ENCODE peak calls at places on chromosomes 11 and 22, in four cellular contexts. One of them, this sample, is unnamed.

GRCh38 chr22:49161002-49161850 is 666.4 kb downstream of the BRD1 start:
- DNase-seq in fibroblast of lung: no peak
- DNase-seq in aorta: peak; percentile 30
- DNase-seq in neuronal stem cell: no peak
- DNase-seq in this sample: no peak

GRCh38 chr11:3893311-3893710 is 37.8 kb downstream of the STIM1 start:
- DNase-seq in fibroblast of lung: no peak
- DNase-seq in aorta: no peak
- DNase-seq in neuronal stem cell: no peak
- DNase-seq in this sample: no peak

GRCh38 chr22:46477967-46478635 is 59.3 kb downstream of the CELSR1 start:
- DNase-seq in fibroblast of lung: no peak
- DNase-seq in aorta: no peak
- DNase-seq in neuronal stem cell: no peak
- DNase-seq in this sample: no peak

GRCh38 chr11:34223021-34223813 is 117.8 kb downstream of the NAT10 start:
- DNase-seq in fibroblast of lung: peak; percentile 93
- DNase-seq in aorta: peak; percentile 87
- DNase-seq in neuronal stem cell: no peak
- DNase-seq in this sample: peak; percentile 86

GRCh38 chr11:9525116-9525515 is 48.4 kb upstream of the WEE1 start:
- DNase-seq in fibroblast of lung: no peak
- DNase-seq in aorta: no peak
- DNase-seq in neuronal stem cell: no peak
- DNase-seq in this sample: no peak

GRCh38 chr11:36019722-36020121 is 75.9 kb downstream of the LDLRAD3 start:
- DNase-seq in fibroblast of lung: no peak
- DNase-seq in aorta: no peak
- DNase-seq in neuronal stem cell: no peak
- DNase-seq in this sample: no peak

GRCh38 chr22:32964411-32965057 is 93.6 kb downstream of the SYN3 start:
- DNase-seq in fibroblast of lung: no peak
- DNase-seq in aorta: no peak
- DNase-seq in neuronal stem cell: no peak
- DNase-seq in this sample: no peak

GRCh38 chr22:44571566-44572413 is 73.8 kb upstream of the RTL6 start:
- DNase-seq in fibroblast of lung: no peak
- DNase-seq in aorta: no peak
- DNase-seq in neuronal stem cell: no peak
- DNase-seq in this sample: no peak

GRCh38 chr11:121024989-121025388 is 1.1 kb downstream of the TBCEL start:
- DNase-seq in fibroblast of lung: peak; percentile 8
- DNase-seq in aorta: no peak
- DNase-seq in neuronal stem cell: no peak
- DNase-seq in this sample: peak; percentile 49

GRCh38 chr11:6682591-6682935 is 577 bp downstream of the MRPL17 start:
- DNase-seq in fibroblast of lung: no peak
- DNase-seq in aorta: no peak
- DNase-seq in neuronal stem cell: no peak
- DNase-seq in this sample: no peak

GRCh38 chr11:5831196-5831829 is 10.4 kb downstream of the OR52E6 start:
- DNase-seq in fibroblast of lung: no peak
- DNase-seq in aorta: no peak
- DNase-seq in neuronal stem cell: no peak
- DNase-seq in this sample: no peak

GRCh38 chr11:77473001-77473800 is 693 bp downstream of the PAK1 start:
- DNase-seq in fibroblast of lung: peak; percentile 40
- DNase-seq in aorta: peak; percentile 63
- DNase-seq in neuronal stem cell: peak; percentile 30
- DNase-seq in this sample: peak; percentile 80

GRCh38 chr11:102179366-102179765 is 69.1 kb downstream of the YAP1 start:
- DNase-seq in fibroblast of lung: no peak
- DNase-seq in aorta: no peak
- DNase-seq in neuronal stem cell: no peak
- DNase-seq in this sample: no peak

GRCh38 chr22:50569896-50570535 is 7.3 kb upstream of the SYCE3 start:
- DNase-seq in fibroblast of lung: no peak
- DNase-seq in aorta: peak; percentile 24
- DNase-seq in neuronal stem cell: no peak
- DNase-seq in this sample: peak; percentile 39

GRCh38 chr11:128763224-128763623 is 69.4 kb downstream of the FLI1 start:
- DNase-seq in fibroblast of lung: peak; percentile 12
- DNase-seq in aorta: no peak
- DNase-seq in neuronal stem cell: no peak
- DNase-seq in this sample: no peak

GRCh38 chr11:12862761-12863469 is 146.2 kb upstream of the RASSF10 start:
- DNase-seq in fibroblast of lung: peak; percentile 92
- DNase-seq in aorta: no peak
- DNase-seq in neuronal stem cell: peak; percentile 78
- DNase-seq in this sample: peak; percentile 79

GRCh38 chr11:73637012-73637411 is 9.4 kb upstream of the PLEKHB1 start:
- DNase-seq in fibroblast of lung: no peak
- DNase-seq in aorta: no peak
- DNase-seq in neuronal stem cell: no peak
- DNase-seq in this sample: no peak

GRCh38 chr11:64223001-64223651 is 2.9 kb downstream of the TRPT1 start:
- DNase-seq in fibroblast of lung: no peak
- DNase-seq in aorta: peak; percentile 54
- DNase-seq in neuronal stem cell: no peak
- DNase-seq in this sample: peak; percentile 70

GRCh38 chr22:25085930-25086901 is 113.4 kb upstream of the CRYBB3 start:
- DNase-seq in fibroblast of lung: peak; percentile 26
- DNase-seq in aorta: peak; percentile 81
- DNase-seq in neuronal stem cell: no peak
- DNase-seq in this sample: peak; percentile 65

GRCh38 chr11:108916290-108916689 is 251.4 kb downstream of the DDX10 start:
- DNase-seq in fibroblast of lung: peak; percentile 65
- DNase-seq in aorta: no peak
- DNase-seq in neuronal stem cell: no peak
- DNase-seq in this sample: no peak

GRCh38 chr11:64196616-64197015 is 9.9 kb upstream of the FERMT3 start:
- DNase-seq in fibroblast of lung: no peak
- DNase-seq in aorta: no peak
- DNase-seq in neuronal stem cell: no peak
- DNase-seq in this sample: no peak

GRCh38 chr11:34941688-34942087 is 25.3 kb downstream of the PDHX start:
- DNase-seq in fibroblast of lung: no peak
- DNase-seq in aorta: no peak
- DNase-seq in neuronal stem cell: no peak
- DNase-seq in this sample: no peak

GRCh38 chr11:18223937-18224387 is 12.6 kb downstream of the SAA4 start:
- DNase-seq in fibroblast of lung: no peak
- DNase-seq in aorta: no peak
- DNase-seq in neuronal stem cell: no peak
- DNase-seq in this sample: no peak

GRCh38 chr11:11057472-11057854 is 199.6 kb upstream of the ZBED5 start:
- DNase-seq in fibroblast of lung: peak; percentile 34
- DNase-seq in aorta: no peak
- DNase-seq in neuronal stem cell: no peak
- DNase-seq in this sample: no peak

GRCh38 chr11:121930004-121930965 is 185.7 kb downstream of the BLID start:
- DNase-seq in fibroblast of lung: peak; percentile 56
- DNase-seq in aorta: no peak
- DNase-seq in neuronal stem cell: no peak
- DNase-seq in this sample: no peak

GRCh38 chr11:110463153-110463552 is 33.4 kb downstream of the FDX1 start:
- DNase-seq in fibroblast of lung: peak; percentile 56
- DNase-seq in aorta: peak; percentile 63
- DNase-seq in neuronal stem cell: peak; percentile 23
- DNase-seq in this sample: peak; percentile 74

GRCh38 chr11:117097567-117098268 is 510 bp downstream of the SIK3 start:
- DNase-seq in fibroblast of lung: no peak
- DNase-seq in aorta: peak; percentile 66
- DNase-seq in neuronal stem cell: no peak
- DNase-seq in this sample: no peak

GRCh38 chr11:36002196-36002595 is 58.3 kb downstream of the LDLRAD3 start:
- DNase-seq in fibroblast of lung: no peak
- DNase-seq in aorta: no peak
- DNase-seq in neuronal stem cell: peak; percentile 78
- DNase-seq in this sample: no peak

GRCh38 chr11:75536786-75537629 is 11.3 kb upstream of the GDPD5 start:
- DNase-seq in fibroblast of lung: peak; percentile 50
- DNase-seq in aorta: no peak
- DNase-seq in neuronal stem cell: no peak
- DNase-seq in this sample: no peak

GRCh38 chr11:19952101-19952605 is 208.1 kb downstream of the DBX1 start:
- DNase-seq in fibroblast of lung: peak; percentile 76
- DNase-seq in aorta: no peak
- DNase-seq in neuronal stem cell: no peak
- DNase-seq in this sample: no peak

GRCh38 chr11:45259607-45260006 is 26.5 kb downstream of the SYT13 start:
- DNase-seq in fibroblast of lung: peak; percentile 67
- DNase-seq in aorta: peak; percentile 70
- DNase-seq in neuronal stem cell: no peak
- DNase-seq in this sample: no peak

GRCh38 chr22:24434472-24435322 is 7.3 kb downstream of the ADORA2A start:
- DNase-seq in fibroblast of lung: peak; percentile 35
- DNase-seq in aorta: no peak
- DNase-seq in neuronal stem cell: no peak
- DNase-seq in this sample: no peak

GRCh38 chr22:29152381-29153138 is 53.1 kb upstream of the EMID1 start:
- DNase-seq in fibroblast of lung: peak; percentile 26
- DNase-seq in aorta: peak; percentile 75
- DNase-seq in neuronal stem cell: no peak
- DNase-seq in this sample: peak; percentile 84

GRCh38 chr22:27377901-27378300 is 423.7 kb downstream of the MN1 start:
- DNase-seq in fibroblast of lung: peak; percentile 18
- DNase-seq in aorta: no peak
- DNase-seq in neuronal stem cell: no peak
- DNase-seq in this sample: no peak

GRCh38 chr22:23315341-23315917 is 135.1 kb downstream of the BCR start:
- DNase-seq in fibroblast of lung: peak; percentile 71
- DNase-seq in aorta: peak; percentile 71
- DNase-seq in neuronal stem cell: peak; percentile 29
- DNase-seq in this sample: peak; percentile 82

GRCh38 chr22:42670921-42671709 is 21.9 kb upstream of the CYB5R3 start:
- DNase-seq in fibroblast of lung: no peak
- DNase-seq in aorta: no peak
- DNase-seq in neuronal stem cell: no peak
- DNase-seq in this sample: peak; percentile 64

GRCh38 chr11:111976614-111977140 is 39.5 kb downstream of the DIXDC1 start:
- DNase-seq in fibroblast of lung: peak; percentile 24
- DNase-seq in aorta: peak; percentile 59
- DNase-seq in neuronal stem cell: peak; percentile 31
- DNase-seq in this sample: peak; percentile 54

GRCh38 chr11:111980062-111980461 is 42.9 kb downstream of the DIXDC1 start:
- DNase-seq in fibroblast of lung: no peak
- DNase-seq in aorta: no peak
- DNase-seq in neuronal stem cell: no peak
- DNase-seq in this sample: no peak

GRCh38 chr11:111977141-111978027 is 40.2 kb downstream of the DIXDC1 start:
- DNase-seq in fibroblast of lung: peak; percentile 57
- DNase-seq in aorta: peak; percentile 81
- DNase-seq in neuronal stem cell: peak; percentile 46
- DNase-seq in this sample: peak; percentile 93

GRCh38 chr11:111976119-111976518 is 39.0 kb downstream of the DIXDC1 start:
- DNase-seq in fibroblast of lung: no peak
- DNase-seq in aorta: no peak
- DNase-seq in neuronal stem cell: no peak
- DNase-seq in this sample: no peak

GRCh38 chr11:111978028-111978771 is 41.1 kb downstream of the DIXDC1 start:
- DNase-seq in fibroblast of lung: peak; percentile 77
- DNase-seq in aorta: peak; percentile 74
- DNase-seq in neuronal stem cell: peak; percentile 57
- DNase-seq in this sample: peak; percentile 76
- H3K4me3 ChIP-seq in fibroblast of lung: peak overlapping the region; percentile 72
- H3K4me3 ChIP-seq in aorta: peak overlapping the region; percentile 43
- H3K4me3 ChIP-seq in neuronal stem cell: no peak overlapping the region
- H3K4me3 ChIP-seq in this sample: peak overlapping the region; percentile 43

GRCh38 chr11:2474059-2474901 is 29.5 kb downstream of the KCNQ1 start:
- DNase-seq in fibroblast of lung: no peak
- DNase-seq in aorta: no peak
- DNase-seq in neuronal stem cell: no peak
- DNase-seq in this sample: no peak
- H3K27me3 ChIP-seq in fibroblast of lung: no peaks in the 10 kb centered on the region
- H3K27me3 ChIP-seq in aorta: no peaks in the 10 kb centered on the region
- H3K27me3 ChIP-seq in neuronal stem cell: no peaks in the 10 kb centered on the region
- H3K27me3 ChIP-seq in this sample: no peaks in the 10 kb centered on the region

DNA sequence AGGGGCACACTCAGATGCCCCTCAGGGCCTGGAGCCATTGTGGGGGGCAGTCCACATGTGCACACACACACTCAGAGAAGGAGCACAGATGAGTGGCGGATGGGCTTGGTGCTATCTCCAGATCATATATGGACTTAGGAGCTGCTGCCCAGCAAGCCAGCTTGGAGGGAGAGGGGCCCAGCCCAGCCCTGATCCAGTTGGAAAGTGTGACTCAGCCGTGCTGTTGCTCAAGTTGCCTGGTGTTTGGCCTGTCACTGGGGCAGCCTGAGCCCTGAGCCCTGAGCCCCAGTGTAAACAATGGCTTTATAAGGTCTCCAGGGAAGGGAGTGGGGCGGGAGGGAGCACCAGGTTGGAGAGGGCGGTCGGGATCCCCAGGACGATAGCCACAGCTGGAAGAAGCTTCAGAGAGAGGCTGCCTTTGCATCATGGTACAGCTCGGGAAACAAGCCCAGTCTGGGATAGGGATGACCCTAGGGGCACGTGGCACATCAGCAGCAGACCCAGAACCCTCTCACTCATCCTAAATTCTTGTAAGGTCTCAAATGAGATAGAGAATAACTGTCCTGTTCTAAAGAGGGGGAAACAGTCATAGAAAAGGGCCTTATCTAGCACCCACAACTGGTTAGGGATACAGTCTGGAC is 4.8 kb downstream of the SELENOM start:
- DNase-seq in fibroblast of lung: peak; percentile 92
- DNase-seq in aorta: peak; percentile 92
- DNase-seq in neuronal stem cell: no peak
- DNase-seq in this sample: peak; percentile 86
- H3K4me3 ChIP-seq in fibroblast of lung: no peak overlapping the region
- H3K4me3 ChIP-seq in aorta: no peak overlapping the region
- H3K4me3 ChIP-seq in neuronal stem cell: no peak overlapping the region
- H3K4me3 ChIP-seq in this sample: no peak overlapping the region

GRCh38 chr11:46330887-46331652 is 16.2 kb upstream of the DGKZ start:
- DNase-seq in fibroblast of lung: no peak
- DNase-seq in aorta: no peak
- DNase-seq in neuronal stem cell: no peak
- DNase-seq in this sample: no peak
- H3K27me3 ChIP-seq in fibroblast of lung: peaks cover 47% of the 10 kb centered on the region
- H3K27me3 ChIP-seq in aorta: no peaks in the 10 kb centered on the region
- H3K27me3 ChIP-seq in neuronal stem cell: peaks cover 30% of the 10 kb centered on the region
- H3K27me3 ChIP-seq in this sample: no peaks in the 10 kb centered on the region

DNA sequence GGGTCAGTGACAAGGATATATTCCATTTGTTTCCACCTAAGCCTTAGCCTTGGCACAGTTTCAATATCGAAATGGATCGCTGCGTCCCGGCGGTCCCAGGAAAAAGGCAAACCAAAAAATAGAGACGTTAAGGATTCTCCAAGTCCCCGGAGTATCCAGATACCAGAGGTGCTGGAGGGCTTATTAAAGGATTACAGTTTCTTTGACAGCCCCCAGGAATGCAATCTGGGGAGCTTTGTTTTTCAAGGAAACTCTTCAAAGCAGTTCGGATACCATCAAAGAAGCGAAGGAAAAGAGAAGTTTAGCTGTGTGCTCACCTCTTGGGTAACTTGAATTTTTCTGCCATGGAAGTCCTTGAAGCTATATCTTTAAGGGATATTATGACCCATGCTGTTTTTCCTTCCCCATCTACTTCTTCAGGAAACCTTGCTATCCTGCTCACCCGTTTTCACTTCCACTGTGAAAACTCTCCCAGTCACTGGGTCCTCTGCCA is 600 bp upstream of the GPR83 start:
- DNase-seq in fibroblast of lung: no peak
- DNase-seq in aorta: no peak
- DNase-seq in neuronal stem cell: peak; percentile 12
- DNase-seq in this sample: no peak
- H3K4me3 ChIP-seq in fibroblast of lung: peak overlapping the region; percentile 11
- H3K4me3 ChIP-seq in aorta: no peak overlapping the region
- H3K4me3 ChIP-seq in neuronal stem cell: peak overlapping the region; percentile 84
- H3K4me3 ChIP-seq in this sample: peak overlapping the region; percentile 44